ENCODE peak calls at places on chromosomes 16 and 17, in seven cellular contexts. Y, W, X, U, C, I and L are unnamed samples.

GRCh38 chr16:12207939-12208338 is 231.4 kb downstream of the SNX29 start:
- DNase-seq in Y (no peak), W (no peak), X (no peak), U (no peak), C (no peak), I (no peak), L (no peak)

GRCh38 chr16:11326737-11327276 is 18.5 kb upstream of the RMI2 start:
- DNase-seq in Y (no peak), W (no peak), X (no peak), U (no peak), C (no peak), I (no peak), L (no peak)

GRCh38 chr16:68252383-68252782 is 7.2 kb downstream of the PLA2G15 start:
- DNase-seq in Y (no peak), W (no peak), X (no peak), U (no peak), C (peak), I (no peak), L (no peak)

GRCh38 chr16:22198547-22199293 is 7.4 kb upstream of the EEF2K start:
- DNase-seq in Y (peak), W (no peak), X (no peak), U (no peak), C (no peak), I (no peak), L (no peak)

GRCh38 chr16:22126037-22126558 is 33.8 kb downstream of the VWA3A start:
- DNase-seq in Y (no peak), W (no peak), X (no peak), U (no peak), C (no peak), I (no peak), L (no peak)

GRCh38 chr16:48284772-48285409 is 37.6 kb upstream of the ABCC11 start:
- DNase-seq in Y (no peak), W (no peak), X (no peak), U (no peak), C (no peak), I (no peak), L (no peak)

GRCh38 chr17:48626470-48627241 is 498 bp upstream of the HOXB9 start:
- DNase-seq in Y (no peak), W (no peak), X (no peak), U (no peak), C (no peak), I (no peak), L (no peak)

GRCh38 chr17:70519300-70519699 is 350.0 kb downstream of the KCNJ2 start:
- DNase-seq in Y (no peak), W (no peak), X (no peak), U (no peak), C (no peak), I (no peak), L (no peak)

GRCh38 chr17:8803531-8804416 is 4.6 kb upstream of the MFSD6L start:
- DNase-seq in Y (peak), W (no peak), X (no peak), U (no peak), C (no peak), I (no peak), L (no peak)

GRCh38 chr16:2473999-2474876 is 689 bp upstream of the TBC1D24 start:
- DNase-seq in Y (peak), W (no peak), X (no peak), U (no peak), C (peak), I (peak), L (no peak)

GRCh38 chr16:2475413-2476344 is 752 bp downstream of the TBC1D24 start:
- DNase-seq in Y (peak), W (no peak), X (no peak), U (no peak), C (no peak), I (no peak), L (no peak)

GRCh38 chr16:2473425-2473926 is 1.5 kb upstream of the TBC1D24 start:
- DNase-seq in Y (peak), W (no peak), X (no peak), U (no peak), C (no peak), I (no peak), L (no peak)

GRCh38 chr16:2476345-2476720 is 1.4 kb downstream of the TBC1D24 start:
- DNase-seq in Y (no peak), W (no peak), X (no peak), U (no peak), C (no peak), I (no peak), L (no peak)

GRCh38 chr16:2474877-2475412 is at the start of gene TBC1D24:
- DNase-seq in Y (peak), W (no peak), X (peak), U (peak), C (peak), I (peak), L (no peak)
- TF ChIP-seq CTCF in Y (no peak), W (no peak), X (no peak), U (no peak), C (no peak), I (no peak), L (no peak)

GRCh38 chr17:59621771-59622170 is 2.1 kb downstream of the CLTC start:
- DNase-seq in Y (peak), W (no peak), X (no peak), U (no peak), C (no peak), I (no peak), L (no peak)
- H3K4me3 ChIP-seq in Y (peak), W (peak), X (peak), U (peak), C (peak), I (peak), L (peak)

GRCh38 chr16:53692146-53692545 is 11.5 kb downstream of the RPGRIP1L start:
- DNase-seq in Y (no peak), W (no peak), X (no peak), U (no peak), C (no peak), I (no peak), L (no peak)
- TF ChIP-seq CTCF in Y (no peak), W (no peak), X (no peak), U (no peak), C (no peak), I (no peak), L (no peak)

DNA sequence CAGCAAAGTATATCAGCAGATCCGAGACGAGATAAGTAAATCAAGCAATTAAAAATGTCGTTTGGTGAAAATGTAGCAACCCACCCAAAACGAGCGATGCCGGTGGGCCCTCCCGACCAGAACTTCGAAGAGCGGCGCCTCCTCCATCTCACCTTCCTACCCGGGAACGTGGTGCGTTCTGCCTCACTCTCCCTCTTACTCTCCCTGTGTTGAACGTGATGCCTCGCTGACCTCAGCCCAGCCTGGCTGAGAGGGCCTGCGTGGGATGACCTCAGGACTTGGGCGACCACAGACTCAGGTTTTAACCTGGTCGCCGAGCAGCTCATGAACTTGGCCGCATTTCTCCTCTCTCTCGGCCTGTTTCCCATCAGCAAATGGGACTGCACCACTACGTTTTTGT is 69.8 kb upstream of the RPL38 start:
- DNase-seq in Y (no peak), W (no peak), X (no peak), U (no peak), C (no peak), I (no peak), L (no peak)
- H3K4me3 ChIP-seq in Y (no peak), W (no peak), X (no peak), U (no peak), C (no peak), I (no peak), L (no peak)

DNA sequence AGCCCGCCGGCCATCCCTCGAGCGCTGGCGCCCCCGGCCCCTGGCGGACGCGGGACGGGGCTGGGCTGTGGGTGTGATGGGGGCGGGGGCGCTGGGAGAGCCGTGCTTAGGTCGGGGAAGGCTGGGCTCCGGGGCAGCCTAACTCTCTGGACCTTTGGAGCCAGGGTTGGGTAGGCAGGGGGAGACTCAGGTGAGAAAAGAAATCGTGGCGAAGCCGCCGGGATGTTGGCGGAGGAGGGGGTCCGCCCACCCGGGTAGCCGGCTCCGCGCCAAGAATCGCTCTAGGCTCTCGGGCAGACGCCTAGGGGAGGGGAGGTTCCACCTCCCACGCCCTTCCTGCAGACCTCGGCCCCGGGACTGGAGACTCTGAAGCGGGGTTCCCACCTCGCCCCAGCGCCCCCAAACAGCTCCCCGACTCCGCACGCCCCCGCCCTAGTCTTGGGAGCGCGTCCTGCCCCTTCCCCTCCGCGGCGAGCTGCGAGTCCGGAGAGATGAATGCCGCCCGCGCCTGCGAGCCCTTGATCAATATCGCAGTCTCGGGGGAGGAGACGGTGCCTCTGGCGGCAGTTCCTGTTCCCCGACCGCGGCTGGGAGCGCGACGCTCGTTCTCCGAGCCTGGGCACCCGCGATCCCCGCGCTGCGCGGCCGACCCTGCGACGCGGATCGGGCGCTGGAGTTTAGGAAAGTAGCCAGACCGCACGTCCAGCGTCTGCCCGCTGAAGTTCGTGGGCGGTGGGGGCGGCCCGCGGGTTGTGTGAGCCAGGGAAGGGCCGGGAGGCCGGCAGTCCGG is 658 bp downstream of the CRHR1 start:
- DNase-seq in Y (no peak), W (no peak), X (no peak), U (no peak), C (peak), I (peak), L (no peak)
- TF ChIP-seq CTCF in Y (no peak), W (no peak), X (no peak), U (no peak), C (no peak), I (no peak), L (no peak)

GRCh38 chr16:66921758-66922450 is 3.2 kb upstream of the CDH16 start:
- DNase-seq in Y (no peak), W (no peak), X (no peak), U (no peak), C (peak), I (no peak), L (no peak)
- H3K4me3 ChIP-seq in Y (no peak), W (no peak), X (no peak), U (peak), C (peak), I (no peak), L (no peak)

DNA sequence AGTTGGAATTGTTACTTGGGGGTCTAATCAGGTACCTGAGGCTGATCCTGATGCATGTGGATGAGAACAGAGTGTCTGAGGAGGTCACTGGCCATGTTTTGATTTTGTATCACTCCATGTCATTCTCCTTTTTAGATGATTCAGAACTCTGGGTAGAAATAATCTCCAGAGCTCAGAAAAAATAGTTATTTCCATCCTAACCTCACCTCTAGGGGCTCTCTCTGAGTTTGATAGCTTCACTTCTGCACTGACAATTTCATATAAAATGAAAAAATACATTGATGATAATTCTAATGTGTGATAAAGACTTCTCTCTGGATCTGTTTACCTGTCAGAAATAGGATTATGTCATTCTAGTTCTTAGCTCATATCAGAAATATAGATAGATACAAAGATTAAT is 6.2 kb upstream of the KRT12 start:
- DNase-seq in Y (no peak), W (no peak), X (no peak), U (no peak), C (no peak), I (no peak), L (no peak)
- TF ChIP-seq CTCF in Y (peak), W (peak), X (no peak), U (no peak), C (no peak), I (no peak), L (peak)